ENCODE peak calls at places on chromosomes 4 and X, in seven cellular contexts. Q is uterus, M is OCI-LY7, J is thoracic aorta, O is esophagus squamous epithelium, C is upper lobe of right lung, B is IMR-90. F is an unnamed sample.

GRCh38 chr4:56861365-56861764 is 39.9 kb upstream of the SPINK2 start:
- DNase-seq in C (no peak), O (no peak), Q (no peak), M (no peak), J (no peak), B (peak), F (no peak)

GRCh38 chrX:51148848-51149247 is 183.8 kb upstream of the NUDT10 start:
- DNase-seq in O (no peak), C (no peak), J (no peak), B (no peak), M (peak), Q (no peak), F (no peak)

GRCh38 chrX:67570839-67571238 is 27.0 kb downstream of the AR start:
- DNase-seq in O (no peak), J (no peak), Q (no peak), B (no peak), M (no peak), C (no peak), F (no peak)

GRCh38 chr4:139808381-139809206 is 143.0 kb downstream of the MGST2 start:
- DNase-seq in Q (peak), J (no peak), B (peak), O (no peak), C (no peak), M (no peak), F (no peak)

GRCh38 chrX:134633832-134634231 is 24.4 kb downstream of the PLAC1 start:
- DNase-seq in M (no peak), J (no peak), C (no peak), B (no peak), O (no peak), Q (no peak), F (no peak)

GRCh38 chrX:152170621-152171020 is 32.2 kb upstream of the MAGEA10 start:
- DNase-seq in Q (no peak), J (no peak), M (no peak), B (no peak), C (no peak), O (no peak), F (no peak)

GRCh38 chrX:109760241-109760921 is 27.3 kb upstream of the ACSL4 start:
- DNase-seq in Q (no peak), O (no peak), C (no peak), B (no peak), M (no peak), J (no peak), F (no peak)

GRCh38 chrX:29295987-29296680 is 708.9 kb downstream of the IL1RAPL1 start:
- DNase-seq in J (no peak), C (no peak), O (no peak), M (no peak), B (peak), Q (no peak), F (no peak)

GRCh38 chrX:119983494-119983893 is 39.9 kb upstream of the NKAP start:
- DNase-seq in O (no peak), B (no peak), Q (no peak), M (no peak), J (no peak), C (no peak), F (no peak)

GRCh38 chrX:119982145-119982544 is 38.6 kb upstream of the NKAP start:
- DNase-seq in Q (no peak), B (no peak), M (no peak), O (no peak), J (no peak), C (no peak), F (no peak)

GRCh38 chrX:119986203-119986602 is 42.7 kb upstream of the NKAP start:
- DNase-seq in Q (no peak), B (no peak), M (no peak), O (no peak), J (no peak), C (no peak), F (no peak)

GRCh38 chrX:119984652-119985051 is 41.1 kb upstream of the NKAP start:
- DNase-seq in C (no peak), O (no peak), B (no peak), J (no peak), M (no peak), Q (no peak), F (no peak)

GRCh38 chrX:119981286-119982070 is 37.9 kb upstream of the NKAP start:
- DNase-seq in B (peak), O (no peak), M (peak), Q (no peak), C (no peak), J (no peak), F (no peak)
- H3K4me3 ChIP-seq in B (no peak), O (no peak), M (no peak), Q (no peak), C (no peak), J (no peak), F (no peak)

GRCh38 chr4:3427134-3427476 is 14.7 kb upstream of the HGFAC start:
- DNase-seq in C (no peak), M (no peak), J (no peak), B (no peak), Q (no peak), O (no peak), F (no peak)
- TF ChIP-seq CTCF in C (no peak), M (no peak), J (no peak), B (no peak), Q (no peak), O (no peak), F (no peak)

DNA sequence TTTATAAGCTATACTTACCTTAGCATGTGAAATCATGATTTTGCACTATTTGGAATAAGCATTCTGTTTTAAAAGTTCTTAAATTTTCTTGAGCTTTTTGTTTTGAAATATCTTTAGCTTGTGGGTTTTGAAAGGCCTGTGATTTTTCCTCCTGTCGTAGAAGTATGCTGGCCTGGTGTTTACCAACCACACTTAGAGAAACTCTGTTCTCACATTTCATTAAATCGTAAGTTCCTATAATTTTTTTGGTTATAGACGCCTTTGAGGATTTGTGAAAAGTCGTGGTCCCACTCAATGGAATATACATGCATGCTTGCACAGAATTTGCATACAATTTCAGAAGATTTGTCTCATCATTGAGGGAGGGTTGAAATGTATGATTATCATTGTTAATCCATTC is 63.6 kb downstream of the PDLIM5 start:
- DNase-seq in O (no peak), C (no peak), Q (no peak), B (no peak), M (no peak), J (no peak), F (no peak)
- H3K4me3 ChIP-seq in O (no peak), C (no peak), Q (no peak), B (no peak), M (no peak), J (no peak), F (no peak)

DNA sequence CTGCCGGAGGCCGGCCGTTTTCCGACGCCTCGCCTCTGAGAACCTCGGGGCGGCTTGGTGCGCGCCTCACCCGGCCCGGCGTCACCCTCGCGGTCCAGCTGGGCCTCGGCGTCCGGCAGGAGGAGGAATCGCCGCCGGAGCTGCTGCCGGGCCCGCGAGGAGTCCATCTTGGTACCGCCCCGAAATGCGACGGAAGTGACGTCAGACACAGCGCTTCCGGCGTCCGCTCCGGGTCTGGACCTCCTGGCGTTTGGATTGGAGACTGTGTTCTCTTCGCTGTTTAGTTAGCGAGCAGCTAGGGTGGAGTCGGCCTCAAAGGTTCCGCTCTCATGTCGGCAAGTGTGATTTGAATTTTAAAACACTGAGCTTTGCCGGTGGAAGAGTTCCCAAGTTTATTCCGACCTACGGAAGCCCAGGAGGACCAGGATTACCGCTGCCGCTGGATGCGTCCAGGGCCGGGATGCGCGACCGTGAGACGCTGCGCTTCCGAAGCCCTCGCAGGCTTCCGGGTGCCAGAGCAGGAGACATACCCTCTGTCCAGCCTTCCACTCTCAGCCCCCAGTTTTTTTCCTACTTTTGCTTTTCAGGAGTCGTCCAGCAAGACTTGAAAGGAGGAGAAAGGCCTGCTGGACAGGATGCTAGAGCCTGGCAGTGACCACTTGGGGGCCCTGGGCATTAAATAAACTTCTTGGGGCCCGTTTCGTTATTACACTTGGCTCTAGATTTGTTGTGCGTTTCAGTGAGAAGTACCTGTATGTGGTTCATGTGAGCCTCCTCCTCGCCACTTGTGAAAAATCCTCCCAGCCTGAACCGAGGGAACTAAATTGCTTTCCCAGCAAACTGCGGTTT is at the start of gene TMEM128:
- DNase-seq in Q (peak), O (peak), C (peak), M (peak), J (peak), B (peak), F (peak)
- TF ChIP-seq CTCF in Q (peak), O (peak), C (peak), M (peak), J (peak), B (peak), F (peak)

GRCh38 chrX:9866633-9867032 is 80.4 kb downstream of the SHROOM2 start:
- DNase-seq in Q (no peak), J (no peak), C (no peak), M (no peak), O (no peak), B (no peak), F (no peak)

GRCh38 chrX:9864011-9864410 is 77.8 kb downstream of the SHROOM2 start:
- DNase-seq in M (no peak), Q (no peak), J (no peak), O (no peak), B (no peak), C (no peak), F (no peak)

GRCh38 chrX:9867753-9868152 is 81.5 kb downstream of the SHROOM2 start:
- DNase-seq in C (no peak), B (peak), J (no peak), O (no peak), M (no peak), Q (no peak), F (no peak)

GRCh38 chrX:9867214-9867613 is 81.0 kb downstream of the SHROOM2 start:
- DNase-seq in M (no peak), J (no peak), Q (no peak), B (no peak), O (no peak), C (no peak), F (no peak)

DNA sequence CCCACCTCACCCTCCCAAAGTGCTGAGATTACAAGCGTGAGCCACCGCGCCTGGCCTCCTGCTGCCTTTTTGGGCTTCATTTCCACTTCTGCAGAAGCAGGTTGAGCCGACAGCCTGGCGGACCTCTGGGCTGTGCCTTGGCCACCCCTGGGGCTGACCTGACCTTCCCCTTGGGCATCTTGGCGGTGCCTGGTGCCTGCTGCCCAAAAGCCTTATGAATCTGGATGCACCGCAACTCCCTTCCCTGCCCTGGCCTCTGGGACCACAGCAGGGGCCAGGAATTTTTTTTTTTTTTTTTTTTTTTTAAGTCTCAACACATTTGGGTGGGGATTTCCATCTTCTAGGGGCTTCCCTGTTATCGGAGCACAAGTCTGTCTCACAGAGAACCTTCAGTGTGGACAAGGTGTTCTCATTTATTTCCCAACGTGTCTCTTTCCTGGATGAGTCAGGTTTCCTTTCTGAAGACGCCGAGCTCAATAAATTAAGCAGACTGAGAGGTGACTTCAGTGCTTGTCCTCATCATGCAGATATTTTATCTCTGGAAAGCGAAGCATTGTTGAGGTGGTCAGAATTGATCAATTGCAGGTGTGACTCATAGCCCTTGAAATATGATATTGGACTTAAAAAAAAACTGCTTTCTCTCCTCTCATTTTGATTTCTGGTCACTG is 79.7 kb downstream of the SHROOM2 start:
- DNase-seq in M (no peak), C (no peak), J (no peak), O (no peak), B (peak), Q (no peak), F (no peak)
- H3K4me3 ChIP-seq in M (no peak), C (no peak), J (no peak), O (no peak), B (no peak), Q (no peak), F (no peak)

DNA sequence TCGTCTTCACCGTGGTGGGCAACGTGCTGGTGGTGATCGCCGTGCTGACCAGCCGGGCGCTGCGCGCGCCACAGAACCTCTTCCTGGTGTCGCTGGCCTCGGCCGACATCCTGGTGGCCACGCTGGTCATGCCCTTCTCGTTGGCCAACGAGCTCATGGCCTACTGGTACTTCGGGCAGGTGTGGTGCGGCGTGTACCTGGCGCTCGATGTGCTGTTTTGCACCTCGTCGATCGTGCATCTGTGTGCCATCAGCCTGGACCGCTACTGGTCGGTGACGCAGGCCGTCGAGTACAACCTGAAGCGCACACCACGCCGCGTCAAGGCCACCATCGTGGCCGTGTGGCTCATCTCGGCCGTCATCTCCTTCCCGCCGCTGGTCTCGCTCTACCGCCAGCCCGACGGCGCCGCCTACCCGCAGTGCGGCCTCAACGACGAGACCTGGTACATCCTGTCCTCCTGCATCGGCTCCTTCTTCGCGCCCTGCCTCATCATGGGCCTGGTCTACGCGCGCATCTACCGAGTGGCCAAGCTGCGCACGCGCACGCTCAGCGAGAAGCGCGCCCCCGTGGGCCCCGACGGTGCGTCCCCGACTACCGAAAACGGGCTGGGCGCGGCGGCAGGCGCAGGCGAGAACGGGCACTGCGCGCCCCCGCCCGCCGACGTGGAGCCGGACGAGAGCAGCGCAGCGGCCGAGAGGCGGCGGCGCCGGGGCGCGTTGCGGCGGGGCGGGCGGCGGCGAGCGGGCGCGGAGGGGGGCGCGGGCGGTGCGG is 791 bp downstream of the ADRA2C start:
- DNase-seq in C (no peak), J (no peak), Q (peak), M (no peak), O (no peak), B (no peak), F (no peak)
- TF ChIP-seq CTCF in C (no peak), J (no peak), Q (no peak), M (no peak), O (no peak), B (no peak), F (no peak)

GRCh38 chrX:70174754-70175153 is 2.5 kb upstream of the DGAT2L6 start:
- DNase-seq in B (peak), J (no peak), C (no peak), M (no peak), Q (no peak), O (no peak), F (no peak)
- H3K4me3 ChIP-seq in B (no peak), J (no peak), C (no peak), M (no peak), Q (no peak), O (no peak), F (no peak)

DNA sequence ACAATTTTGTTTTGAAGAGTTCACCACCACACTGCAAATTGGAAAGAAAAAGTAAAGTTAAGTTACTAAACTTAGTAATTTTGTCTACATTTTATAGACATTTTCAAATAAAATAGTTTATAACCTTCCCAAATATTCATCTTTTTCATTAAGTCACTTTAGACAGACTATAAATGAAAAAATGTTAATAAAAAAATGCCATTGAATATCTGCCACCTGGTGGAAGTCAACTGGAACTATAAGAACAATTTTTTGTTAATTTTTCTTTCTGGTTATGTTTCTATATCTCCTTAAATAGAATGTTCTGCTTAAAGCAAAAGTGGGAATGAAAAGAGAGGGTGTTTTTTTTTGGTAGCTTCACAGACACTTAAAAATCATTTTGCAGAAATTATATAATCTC is 534.4 kb upstream of the PCDH10 start:
- DNase-seq in J (no peak), O (no peak), Q (no peak), M (peak), B (peak), C (no peak), F (no peak)
- TF ChIP-seq CTCF in J (no peak), O (no peak), Q (no peak), M (peak), B (peak), C (peak), F (peak)

DNA sequence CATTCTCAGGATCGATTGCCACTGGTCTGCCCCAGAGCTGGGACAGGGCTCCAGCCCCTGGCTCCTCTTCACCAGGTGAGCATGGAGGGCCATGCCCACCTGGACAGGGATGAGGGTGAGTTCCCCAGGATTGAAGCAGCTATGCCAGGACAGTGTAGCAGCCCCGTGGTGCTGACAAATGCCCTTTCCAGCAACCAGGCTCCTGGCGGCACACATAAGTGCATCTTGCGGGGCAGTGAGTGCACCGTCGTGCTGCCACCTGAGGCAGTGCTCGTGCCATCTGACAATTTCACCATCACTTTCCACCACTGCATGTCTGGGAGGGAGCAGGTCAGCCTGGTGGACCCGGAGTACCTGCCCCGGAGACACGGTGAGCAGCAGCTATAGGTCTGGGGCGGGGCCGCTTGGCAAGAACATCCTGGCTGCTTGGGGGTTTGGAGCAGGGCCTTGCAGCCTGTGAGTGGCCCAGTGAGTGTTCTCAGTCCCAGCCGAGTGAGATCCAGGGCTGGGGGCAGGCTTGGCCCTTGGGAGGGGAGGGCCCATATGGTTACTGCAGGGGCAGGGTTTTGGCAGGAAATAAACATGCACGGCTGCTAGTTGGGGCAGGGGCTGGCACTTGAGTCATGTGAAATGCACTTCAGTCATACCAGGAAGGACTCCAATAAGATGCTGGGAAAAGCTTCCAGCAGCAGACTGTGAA is 6.1 kb downstream of the IL9R start:
- DNase-seq in O (no peak), C (no peak), B (no peak), J (no peak), M (no peak), Q (no peak), F (no peak)
- H3K4me3 ChIP-seq in O (no peak), C (no peak), B (no peak), J (no peak), M (no peak), Q (no peak), F (no peak)

DNA sequence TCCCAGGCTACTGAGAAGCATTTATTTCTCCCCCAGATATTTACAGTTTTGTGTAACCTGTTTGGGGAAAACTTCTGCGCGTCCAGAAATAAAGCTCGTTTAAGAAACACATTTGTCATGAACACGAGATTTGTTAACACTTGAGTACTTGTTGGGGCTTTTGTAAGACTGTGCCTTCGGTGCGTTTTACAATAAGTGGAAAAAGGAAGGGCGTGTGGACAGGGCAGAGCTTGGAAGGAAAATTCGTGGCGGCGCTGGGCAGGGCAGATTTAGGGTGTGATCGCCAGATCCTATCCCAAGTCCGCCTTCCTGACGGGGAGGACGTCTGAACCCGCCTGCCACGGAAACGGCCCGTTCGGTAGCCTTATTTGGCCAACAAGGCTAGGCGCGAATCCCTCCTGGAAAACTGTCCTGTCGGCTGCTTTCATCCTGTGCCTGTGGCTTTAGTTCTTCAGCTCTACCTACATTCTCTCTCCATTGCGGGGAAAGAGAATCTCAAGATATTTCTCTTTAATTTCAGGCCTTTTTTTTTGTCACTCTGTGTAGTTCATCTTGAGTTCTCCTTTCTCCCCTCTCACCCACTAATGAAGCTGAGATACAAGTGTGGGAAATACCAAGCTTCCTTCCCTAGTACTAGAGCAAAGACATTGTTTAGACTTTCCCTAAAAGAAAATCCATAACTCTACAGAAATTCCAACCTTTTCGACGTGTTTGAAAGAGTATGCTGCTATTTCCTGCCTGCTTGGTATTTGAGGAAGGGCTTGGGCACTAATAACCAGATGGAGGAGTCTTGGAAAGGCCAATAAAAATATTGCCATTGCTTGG is 946 bp downstream of the PDLIM5 start:
- DNase-seq in J (peak), Q (peak), C (peak), B (peak), M (peak), O (peak), F (no peak)
- TF ChIP-seq CTCF in J (no peak), Q (no peak), C (no peak), B (no peak), M (no peak), O (no peak), F (no peak)